ENCODE peak calls at places on chromosome 3, in five cellular contexts. One of them, this sample, is unnamed.

GRCh38 chr3:20047341-20047779 is 7.1 kb downstream of the KAT2B start:
- DNase-seq in endothelial cell: no peak
- DNase-seq in psoas muscle: no peak
- DNase-seq in osteocyte: no peak
- DNase-seq in adrenal gland: no peak
- DNase-seq in this sample: no peak

GRCh38 chr3:8987673-8988655 is 24.7 kb upstream of the RAD18 start:
- DNase-seq in endothelial cell: peak; percentile 79
- DNase-seq in adrenal gland: peak; percentile 68
- DNase-seq in osteocyte: no peak
- DNase-seq in psoas muscle: peak; percentile 75
- DNase-seq in this sample: peak; percentile 90

GRCh38 chr3:182323898-182324297 is 469.4 kb upstream of the ATP11B start:
- DNase-seq in osteocyte: no peak
- DNase-seq in psoas muscle: no peak
- DNase-seq in adrenal gland: no peak
- DNase-seq in endothelial cell: no peak
- DNase-seq in this sample: no peak

GRCh38 chr3:58563386-58564035 is 13.7 kb downstream of the FAM107A start:
- DNase-seq in adrenal gland: no peak
- DNase-seq in endothelial cell: no peak
- DNase-seq in psoas muscle: no peak
- DNase-seq in osteocyte: peak; percentile 72
- DNase-seq in this sample: no peak

GRCh38 chr3:196517919-196518318 is 2.8 kb upstream of the SMCO1 start:
- DNase-seq in endothelial cell: no peak
- DNase-seq in osteocyte: no peak
- DNase-seq in adrenal gland: no peak
- DNase-seq in psoas muscle: no peak
- DNase-seq in this sample: no peak

GRCh38 chr3:109071349-109072142 is 46.4 kb downstream of the MORC1 start:
- DNase-seq in adrenal gland: no peak
- DNase-seq in psoas muscle: no peak
- DNase-seq in endothelial cell: no peak
- DNase-seq in osteocyte: no peak
- DNase-seq in this sample: no peak

GRCh38 chr3:185912929-185913901 is 24.6 kb downstream of the TRA2B start:
- DNase-seq in psoas muscle: no peak
- DNase-seq in endothelial cell: no peak
- DNase-seq in adrenal gland: no peak
- DNase-seq in osteocyte: no peak
- DNase-seq in this sample: no peak

GRCh38 chr3:18008706-18009363 is 266.4 kb upstream of the TBC1D5 start:
- DNase-seq in adrenal gland: no peak
- DNase-seq in psoas muscle: no peak
- DNase-seq in endothelial cell: no peak
- DNase-seq in osteocyte: no peak
- DNase-seq in this sample: no peak

GRCh38 chr3:64888165-64888564 is 200.4 kb upstream of the ADAMTS9 start:
- DNase-seq in adrenal gland: no peak
- DNase-seq in osteocyte: no peak
- DNase-seq in endothelial cell: no peak
- DNase-seq in psoas muscle: no peak
- DNase-seq in this sample: no peak

GRCh38 chr3:129793356-129793755 is 100.2 kb downstream of the TMCC1 start:
- DNase-seq in psoas muscle: no peak
- DNase-seq in endothelial cell: no peak
- DNase-seq in osteocyte: no peak
- DNase-seq in adrenal gland: no peak
- DNase-seq in this sample: peak; percentile 19

GRCh38 chr3:129795596-129795995 is 97.9 kb downstream of the TMCC1 start:
- DNase-seq in osteocyte: no peak
- DNase-seq in endothelial cell: no peak
- DNase-seq in adrenal gland: no peak
- DNase-seq in psoas muscle: no peak
- DNase-seq in this sample: no peak

GRCh38 chr3:129794319-129795201 is 99.0 kb downstream of the TMCC1 start:
- DNase-seq in adrenal gland: no peak
- DNase-seq in osteocyte: no peak
- DNase-seq in endothelial cell: peak; percentile 42
- DNase-seq in psoas muscle: peak; percentile 52
- DNase-seq in this sample: peak; percentile 23

GRCh38 chr3:129796146-129796545 is 97.4 kb downstream of the TMCC1 start:
- DNase-seq in endothelial cell: no peak
- DNase-seq in psoas muscle: no peak
- DNase-seq in adrenal gland: no peak
- DNase-seq in osteocyte: no peak
- DNase-seq in this sample: no peak

DNA sequence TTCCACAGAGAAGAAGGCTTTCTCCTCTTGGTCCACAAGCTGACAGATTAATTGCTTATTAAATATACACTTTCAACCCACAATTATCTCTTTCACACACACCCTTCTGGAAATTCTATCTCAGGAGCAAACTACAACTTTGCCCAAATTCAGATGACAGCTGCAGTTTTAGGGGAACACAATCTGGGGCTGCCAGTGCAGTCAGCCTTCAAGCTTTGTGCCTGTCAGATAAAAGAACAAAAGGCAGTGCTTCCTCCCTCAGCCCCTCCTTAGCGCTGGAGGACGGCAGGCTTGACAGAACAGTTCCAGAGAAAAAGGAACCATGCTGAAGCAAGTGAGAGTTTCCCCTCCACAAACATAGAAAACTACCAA is 99.6 kb downstream of the TMCC1 start:
- DNase-seq in endothelial cell: peak; percentile 29
- DNase-seq in osteocyte: no peak
- DNase-seq in psoas muscle: no peak
- DNase-seq in adrenal gland: peak; percentile 21
- DNase-seq in this sample: peak; percentile 14
- TF ChIP-seq CTCF in endothelial cell: no peak
- TF ChIP-seq CTCF in osteocyte: no peak
- TF ChIP-seq CTCF in psoas muscle: no peak
- TF ChIP-seq CTCF in adrenal gland: no peak
- TF ChIP-seq CTCF in this sample: no peak

DNA sequence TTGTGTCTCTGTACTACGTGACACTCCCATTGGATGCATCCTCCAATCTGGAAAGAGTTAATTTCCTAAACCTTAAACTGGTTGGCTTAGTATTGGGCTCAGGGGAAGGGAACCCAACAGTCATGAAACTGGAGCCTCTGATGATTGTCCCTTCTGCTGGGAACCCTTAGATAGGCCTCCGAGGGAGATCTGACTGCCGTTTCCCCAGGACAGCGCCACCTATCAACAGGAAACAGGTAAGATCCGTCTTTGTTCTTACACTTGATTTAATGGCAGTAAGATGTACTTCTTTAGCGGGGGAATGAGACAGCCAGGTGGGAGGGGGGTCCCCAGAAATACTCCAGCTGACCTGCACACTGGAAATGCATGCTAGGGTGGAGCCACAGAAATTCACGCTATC is 1749.6 kb downstream of the SI start:
- DNase-seq in endothelial cell: no peak
- DNase-seq in osteocyte: no peak
- DNase-seq in adrenal gland: no peak
- DNase-seq in psoas muscle: no peak
- DNase-seq in this sample: no peak
- TF ChIP-seq CTCF in endothelial cell: no peak
- TF ChIP-seq CTCF in osteocyte: no peak
- TF ChIP-seq CTCF in adrenal gland: no peak
- TF ChIP-seq CTCF in psoas muscle: no peak
- TF ChIP-seq CTCF in this sample: peak; percentile 15

DNA sequence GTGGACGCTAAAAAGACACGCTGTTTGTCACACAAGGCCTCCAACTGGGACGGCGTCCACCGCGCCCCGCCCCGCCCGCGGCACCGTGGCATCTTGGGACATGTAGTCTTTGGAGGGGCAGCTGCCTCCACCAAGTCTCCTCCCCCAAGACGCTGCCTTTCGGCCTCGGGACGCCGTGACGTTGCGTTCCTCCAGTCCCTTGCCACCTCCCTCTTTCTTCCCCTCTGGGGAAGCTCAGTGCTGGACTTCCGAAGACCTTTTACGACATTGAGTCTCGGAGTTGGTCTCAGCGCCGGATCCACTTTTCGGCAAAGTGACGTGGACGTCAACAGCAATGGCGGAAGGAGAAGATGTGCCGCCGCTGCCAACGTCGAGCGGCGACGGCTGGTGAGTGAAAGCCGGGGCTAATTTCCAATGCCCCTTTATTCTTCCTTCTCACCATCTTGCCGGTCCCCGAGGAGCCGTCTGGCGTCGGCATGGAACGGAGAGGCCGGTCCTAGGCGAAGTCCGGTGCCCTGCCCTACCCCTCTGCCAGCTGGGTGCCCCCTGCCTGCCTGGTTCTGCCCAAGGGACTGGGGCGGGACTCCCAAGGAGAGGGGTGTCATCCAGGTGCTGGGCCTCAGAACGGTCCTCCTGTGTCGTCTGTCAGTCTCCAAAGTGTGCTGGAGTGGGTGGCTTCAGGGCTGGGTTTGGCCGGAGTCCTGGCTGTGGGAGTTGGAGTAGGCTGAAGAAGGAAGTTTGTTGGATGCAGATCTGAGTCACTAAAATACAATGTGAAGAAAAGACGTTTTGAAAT is at the start of gene TBC1D23:
- DNase-seq in psoas muscle: peak; percentile 99
- DNase-seq in adrenal gland: peak; percentile 100
- DNase-seq in osteocyte: peak; percentile 99
- DNase-seq in endothelial cell: peak; percentile 96
- DNase-seq in this sample: peak; percentile 95
- TF ChIP-seq CTCF in psoas muscle: no peak
- TF ChIP-seq CTCF in adrenal gland: peak; percentile 26
- TF ChIP-seq CTCF in osteocyte: peak; percentile 15
- TF ChIP-seq CTCF in endothelial cell: no peak
- TF ChIP-seq CTCF in this sample: no peak

DNA sequence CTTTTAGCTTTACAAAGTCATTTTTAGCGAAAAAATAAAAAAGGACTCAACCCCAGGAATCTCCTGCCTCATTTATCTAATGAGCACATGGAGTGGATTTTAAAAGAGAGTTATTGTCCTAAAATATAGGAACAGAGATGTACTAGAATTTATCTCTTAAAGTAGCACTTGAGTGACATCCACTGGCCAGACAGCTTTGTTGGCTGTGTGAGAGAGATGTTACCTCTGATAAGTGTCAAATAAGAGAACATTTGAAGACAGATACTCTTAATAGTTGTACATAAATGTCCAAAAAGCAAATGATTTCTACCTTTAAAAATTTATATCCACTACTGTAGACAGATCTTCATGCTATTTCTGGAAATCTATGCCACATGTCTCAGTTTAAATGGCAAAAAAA is 12.3 kb upstream of the MFSD1 start:
- DNase-seq in adrenal gland: peak; percentile 35
- DNase-seq in psoas muscle: no peak
- DNase-seq in endothelial cell: no peak
- DNase-seq in osteocyte: no peak
- DNase-seq in this sample: no peak
- TF ChIP-seq CTCF in adrenal gland: peak; percentile 59
- TF ChIP-seq CTCF in psoas muscle: peak; percentile 43
- TF ChIP-seq CTCF in endothelial cell: no peak
- TF ChIP-seq CTCF in osteocyte: peak; percentile 62
- TF ChIP-seq CTCF in this sample: peak; percentile 49

GRCh38 chr3:128994581-128995161 is 795 bp upstream of the CFAP92 start:
- DNase-seq in psoas muscle: no peak
- DNase-seq in adrenal gland: no peak
- DNase-seq in osteocyte: no peak
- DNase-seq in endothelial cell: no peak
- DNase-seq in this sample: no peak
- TF ChIP-seq CTCF in psoas muscle: no peak
- TF ChIP-seq CTCF in adrenal gland: no peak
- TF ChIP-seq CTCF in osteocyte: no peak
- TF ChIP-seq CTCF in endothelial cell: no peak
- TF ChIP-seq CTCF in this sample: no peak

This sample was measured in GM13977.